ENCODE peak calls at places on chromosome X, in four cellular contexts. One of them, this sample, is unnamed.

GRCh38 chrX:149570668-149571067 is 16.6 kb downstream of the MAGEA9B start:
- DNase-seq in IMR-90: peak
- DNase-seq in H9: no peak
- DNase-seq in H1: no peak
- DNase-seq in this sample: peak

GRCh38 chrX:118324588-118324987 is 21.3 kb upstream of the WDR44 start:
- DNase-seq in IMR-90: no peak
- DNase-seq in H9: no peak
- DNase-seq in H1: no peak
- DNase-seq in this sample: no peak

GRCh38 chrX:48626401-48627298 is 29.4 kb downstream of the WDR13 start:
- DNase-seq in IMR-90: peak
- DNase-seq in H9: no peak
- DNase-seq in H1: no peak
- DNase-seq in this sample: no peak

GRCh38 chrX:3748052-3748559 is 34.7 kb upstream of the PRKX start:
- DNase-seq in IMR-90: no peak
- DNase-seq in H9: no peak
- DNase-seq in H1: no peak
- DNase-seq in this sample: no peak

GRCh38 chrX:14902536-14902935 is 29.3 kb downstream of the MOSPD2 start:
- DNase-seq in IMR-90: no peak
- DNase-seq in H9: no peak
- DNase-seq in H1: no peak
- DNase-seq in this sample: no peak

GRCh38 chrX:137432609-137433008 is 133.3 kb upstream of the ZIC3 start:
- DNase-seq in IMR-90: no peak
- DNase-seq in H9: peak
- DNase-seq in H1: peak
- DNase-seq in this sample: peak

GRCh38 chrX:54807524-54808108 is at the start of gene MAGED2:
- DNase-seq in IMR-90: peak
- DNase-seq in H9: peak
- DNase-seq in H1: no peak
- DNase-seq in this sample: peak

GRCh38 chrX:25742334-25742733 is 395.8 kb upstream of the MAGEB18 start:
- DNase-seq in IMR-90: no peak
- DNase-seq in H9: no peak
- DNase-seq in H1: no peak
- DNase-seq in this sample: no peak

GRCh38 chrX:8190341-8190830 is 19.3 kb upstream of the VCX2 start:
- DNase-seq in IMR-90: no peak
- DNase-seq in H9: no peak
- DNase-seq in H1: no peak
- DNase-seq in this sample: no peak

GRCh38 chrX:20742106-20742505 is 475.4 kb upstream of the RPS6KA3 start:
- DNase-seq in IMR-90: no peak
- DNase-seq in H9: no peak
- DNase-seq in H1: no peak
- DNase-seq in this sample: no peak

GRCh38 chrX:40272141-40272540 is 174.4 kb upstream of the BCOR start:
- DNase-seq in IMR-90: no peak
- DNase-seq in H9: no peak
- DNase-seq in H1: no peak
- DNase-seq in this sample: no peak

GRCh38 chrX:97639526-97639925 is 755.8 kb downstream of the RPA4 start:
- DNase-seq in IMR-90: no peak
- DNase-seq in H9: peak
- DNase-seq in H1: peak
- DNase-seq in this sample: peak

GRCh38 chrX:88940904-88941303 is 193.9 kb downstream of the CPXCR1 start:
- DNase-seq in IMR-90: no peak
- DNase-seq in H9: no peak
- DNase-seq in H1: no peak
- DNase-seq in this sample: no peak

GRCh38 chrX:71938371-71938770 is 27.7 kb downstream of the NHSL2 start:
- DNase-seq in IMR-90: no peak
- DNase-seq in H9: no peak
- DNase-seq in H1: no peak
- DNase-seq in this sample: no peak

GRCh38 chrX:85851418-85851817 is 195.9 kb downstream of the CHM start:
- DNase-seq in IMR-90: peak
- DNase-seq in H9: peak
- DNase-seq in H1: peak
- DNase-seq in this sample: peak

GRCh38 chrX:132694331-132694823 is 205.5 kb upstream of the MBNL3 start:
- DNase-seq in IMR-90: no peak
- DNase-seq in H9: no peak
- DNase-seq in H1: no peak
- DNase-seq in this sample: peak

GRCh38 chrX:154020500-154021115 is 906 bp upstream of the IRAK1 start:
- DNase-seq in IMR-90: no peak
- DNase-seq in H9: no peak
- DNase-seq in H1: no peak
- DNase-seq in this sample: no peak

GRCh38 chrX:39821011-39821708 is 276.6 kb downstream of the BCOR start:
- DNase-seq in IMR-90: peak
- DNase-seq in H9: peak
- DNase-seq in H1: peak
- DNase-seq in this sample: peak

GRCh38 chrX:39396358-39396995 is 595.2 kb downstream of the MID1IP1 start:
- DNase-seq in IMR-90: no peak
- DNase-seq in H9: no peak
- DNase-seq in H1: no peak
- DNase-seq in this sample: peak

GRCh38 chrX:41875142-41875541 is 48.2 kb downstream of the CASK start:
- DNase-seq in IMR-90: peak
- DNase-seq in H9: no peak
- DNase-seq in H1: no peak
- DNase-seq in this sample: no peak

GRCh38 chrX:48003367-48003757 is 427 bp downstream of the ZNF182 start:
- DNase-seq in IMR-90: no peak
- DNase-seq in H9: no peak
- DNase-seq in H1: no peak
- DNase-seq in this sample: no peak

GRCh38 chrX:7110821-7111276 is 36.7 kb upstream of the STS start:
- DNase-seq in IMR-90: no peak
- DNase-seq in H9: no peak
- DNase-seq in H1: no peak
- DNase-seq in this sample: peak

GRCh38 chrX:21702725-21703228 is 44.6 kb upstream of the KLHL34 start:
- DNase-seq in IMR-90: no peak
- DNase-seq in H9: no peak
- DNase-seq in H1: no peak
- DNase-seq in this sample: no peak

GRCh38 chrX:19955306-19955705 is 35.6 kb downstream of the BCLAF3 start:
- DNase-seq in IMR-90: no peak
- DNase-seq in H9: no peak
- DNase-seq in H1: no peak
- DNase-seq in this sample: no peak

GRCh38 chrX:118603981-118604380 is 108.4 kb downstream of the DOCK11 start:
- DNase-seq in IMR-90: peak
- DNase-seq in H9: peak
- DNase-seq in H1: peak
- DNase-seq in this sample: peak

GRCh38 chrX:31215277-31215815 is 143.5 kb upstream of the FTHL17 start:
- DNase-seq in IMR-90: no peak
- DNase-seq in H9: no peak
- DNase-seq in H1: no peak
- DNase-seq in this sample: no peak

GRCh38 chrX:123993904-123994635 is 32.6 kb downstream of the STAG2 start:
- DNase-seq in IMR-90: peak
- DNase-seq in H9: no peak
- DNase-seq in H1: no peak
- DNase-seq in this sample: no peak

GRCh38 chrX:153821066-153821465 is 9.3 kb downstream of the PDZD4 start:
- DNase-seq in IMR-90: no peak
- DNase-seq in H9: no peak
- DNase-seq in H1: no peak
- DNase-seq in this sample: no peak

GRCh38 chrX:132900631-132901030 is 57.8 kb downstream of the HS6ST2 start:
- DNase-seq in IMR-90: no peak
- DNase-seq in H9: no peak
- DNase-seq in H1: no peak
- DNase-seq in this sample: no peak

GRCh38 chrX:154121207-154121606 is 22.8 kb upstream of the OPN1LW start:
- DNase-seq in IMR-90: no peak
- DNase-seq in H9: no peak
- DNase-seq in H1: no peak
- DNase-seq in this sample: no peak

GRCh38 chrX:26783512-26784225 is 567.7 kb downstream of the MAGEB5 start:
- DNase-seq in IMR-90: peak
- DNase-seq in H9: peak
- DNase-seq in H1: peak
- DNase-seq in this sample: peak

GRCh38 chrX:149490100-149490499 is 15.0 kb downstream of the IDS start:
- DNase-seq in IMR-90: peak
- DNase-seq in H9: no peak
- DNase-seq in H1: no peak
- DNase-seq in this sample: no peak

GRCh38 chrX:107849747-107850478 is 24.2 kb downstream of the MID2 start:
- DNase-seq in IMR-90: no peak
- DNase-seq in H9: peak
- DNase-seq in H1: no peak
- DNase-seq in this sample: peak
- H3K4me2 ChIP-seq in IMR-90: no peak
- H3K4me2 ChIP-seq in H9: no peak
- H3K4me2 ChIP-seq in H1: no peak
- H3K4me2 ChIP-seq in this sample: no peak

GRCh38 chrX:77785746-77786548 is at the start of gene ATRX:
- DNase-seq in IMR-90: peak
- DNase-seq in H9: peak
- DNase-seq in H1: peak
- DNase-seq in this sample: peak
- H2AK5ac ChIP-seq in IMR-90: peak
- H2AK5ac ChIP-seq in H9: peak
- H2AK5ac ChIP-seq in H1: peak
- H2AK5ac ChIP-seq in this sample: no peak

GRCh38 chrX:77085372-77085771 is 361.8 kb upstream of the FGF16 start:
- DNase-seq in IMR-90: no peak
- DNase-seq in H9: no peak
- DNase-seq in H1: no peak
- DNase-seq in this sample: peak
- H3K56ac ChIP-seq in IMR-90: no peak
- H3K56ac ChIP-seq in H9: no peak
- H3K56ac ChIP-seq in H1: no peak
- H3K56ac ChIP-seq in this sample: no peak

DNA sequence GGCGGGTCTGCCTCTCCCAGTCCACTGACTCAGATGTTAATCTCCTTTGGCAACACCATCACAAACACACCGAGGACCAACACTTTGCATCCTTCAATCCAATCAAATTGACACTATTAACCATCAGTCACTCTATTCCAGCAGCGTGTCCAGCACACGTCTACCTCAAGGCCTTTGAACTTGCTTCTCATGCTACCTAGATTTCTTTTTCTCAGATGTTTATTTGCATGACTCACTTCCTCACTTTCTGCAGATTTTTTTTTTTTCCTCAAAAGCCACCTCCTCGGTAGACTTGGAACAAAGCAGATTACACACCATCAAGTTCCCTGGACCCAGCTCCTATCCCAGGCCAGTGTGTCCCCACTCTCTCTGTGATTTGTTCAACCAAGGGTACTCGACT is 49.5 kb downstream of the SUPT20HL2 start:
- DNase-seq in IMR-90: peak
- DNase-seq in H9: no peak
- DNase-seq in H1: no peak
- DNase-seq in this sample: no peak
- H3K4me2 ChIP-seq in IMR-90: no peak
- H3K4me2 ChIP-seq in H9: no peak
- H3K4me2 ChIP-seq in H1: no peak
- H3K4me2 ChIP-seq in this sample: no peak

GRCh38 chrX:53526999-53527398 is 92.8 kb upstream of the HSD17B10 start:
- DNase-seq in IMR-90: no peak
- DNase-seq in H9: no peak
- DNase-seq in H1: no peak
- DNase-seq in this sample: no peak
- H2AK5ac ChIP-seq in IMR-90: no peak
- H2AK5ac ChIP-seq in H9: no peak
- H2AK5ac ChIP-seq in H1: no peak
- H2AK5ac ChIP-seq in this sample: no peak

DNA sequence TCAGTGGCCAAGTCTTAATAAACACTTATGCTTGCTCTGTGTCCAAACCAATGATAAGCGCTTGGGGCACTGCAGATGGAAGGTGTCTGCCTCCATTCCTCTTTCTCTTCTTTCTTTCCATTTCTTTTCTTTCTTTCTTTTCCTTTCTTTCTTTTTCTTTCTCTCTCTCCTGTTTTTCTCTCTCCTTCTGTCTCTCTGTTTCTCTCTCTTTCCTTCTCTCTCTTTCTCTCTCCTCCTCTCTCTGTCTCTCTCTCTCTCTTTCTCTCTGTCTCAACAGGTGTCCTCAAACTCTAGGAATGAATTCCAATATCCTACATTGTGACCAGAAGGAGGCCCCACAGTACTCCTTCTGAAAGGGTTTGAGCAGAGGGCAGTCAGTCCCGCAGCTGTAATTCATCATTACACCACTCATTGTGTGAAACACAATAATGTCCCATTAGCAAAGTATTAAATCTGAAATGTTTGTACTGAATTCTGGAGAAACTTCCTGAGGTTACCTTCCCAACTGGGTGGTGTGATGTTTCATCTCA is 66.5 kb upstream of the PAGE1 start:
- DNase-seq in IMR-90: no peak
- DNase-seq in H9: no peak
- DNase-seq in H1: no peak
- DNase-seq in this sample: peak
- H3K56ac ChIP-seq in IMR-90: no peak
- H3K56ac ChIP-seq in H9: no peak
- H3K56ac ChIP-seq in H1: no peak
- H3K56ac ChIP-seq in this sample: no peak

GRCh38 chrX:130176354-130176776 is 4.6 kb downstream of the RAB33A start:
- DNase-seq in IMR-90: peak
- DNase-seq in H9: no peak
- DNase-seq in H1: no peak
- DNase-seq in this sample: no peak
- H3K4me2 ChIP-seq in IMR-90: no peak
- H3K4me2 ChIP-seq in H9: no peak
- H3K4me2 ChIP-seq in H1: no peak
- H3K4me2 ChIP-seq in this sample: no peak